ENCODE peak calls at places on chromosomes 2 and 18, in ten cellular contexts. X, U, Y, Z, J, T, Q, G, A and D are unnamed samples.

GRCh38 chr2:95234806-95235205 is 27.5 kb downstream of the ZNF892 start:
- DNase-seq in T (no peak), U (no peak), G (no peak), Y (no peak), J (no peak), Z (no peak), A (no peak), X (no peak), Q (no peak), D (no peak)

GRCh38 chr2:236752111-236752510 is 182.5 kb downstream of the ACKR3 start:
- DNase-seq in G (no peak), Y (no peak), X (no peak), Z (no peak), Q (no peak), U (no peak), A (no peak), T (no peak), J (no peak), D (no peak)

GRCh38 chr2:159094173-159094737 is 125.8 kb downstream of the TANC1 start:
- DNase-seq in X (peak; percentile 20), J (no peak), G (peak; percentile 79), Y (peak; percentile 68), T (no peak), U (no peak), A (peak; percentile 18), Z (no peak), Q (no peak), D (peak; percentile 89)

GRCh38 chr18:25121442-25121841 is 230.5 kb downstream of the ZNF521 start:
- DNase-seq in X (no peak), Q (no peak), A (no peak), Y (no peak), Z (no peak), G (no peak), U (no peak), T (no peak), J (peak; percentile 10), D (no peak)

GRCh38 chr2:181309161-181309560 is 148.0 kb upstream of the ITGA4 start:
- DNase-seq in T (no peak), G (no peak), Z (no peak), Q (no peak), A (no peak), J (no peak), U (no peak), X (no peak), Y (no peak), D (no peak)

GRCh38 chr2:215749092-215749957 is 264.0 kb downstream of the MREG start:
- DNase-seq in T (no peak), X (peak; percentile 35), U (peak; percentile 91), J (no peak), G (no peak), A (peak; percentile 70), Q (no peak), Z (no peak), Y (peak; percentile 64), D (peak; percentile 10)

GRCh38 chr2:110832740-110833139 is 100.4 kb downstream of the ACOXL start:
- DNase-seq in A (no peak), Z (no peak), X (no peak), T (no peak), Y (no peak), Q (no peak), U (no peak), G (no peak), J (no peak), D (no peak)

GRCh38 chr2:84454581-84454980 is 4.5 kb downstream of the SUCLG1 start:
- DNase-seq in Z (no peak), T (no peak), X (no peak), Q (no peak), J (no peak), A (no peak), Y (no peak), U (no peak), G (no peak), D (no peak)

GRCh38 chr2:180077295-180077906 is 70.3 kb upstream of the CWC22 start:
- DNase-seq in Z (peak; percentile 17), X (peak; percentile 8), U (peak; percentile 5), J (peak; percentile 6), A (no peak), T (no peak), Y (peak; percentile 22), G (peak; percentile 4), Q (no peak), D (no peak)

GRCh38 chr2:133568172-133568571 is at the start of gene NCKAP5:
- DNase-seq in J (no peak), A (no peak), T (no peak), Z (peak; percentile 13), G (no peak), X (peak; percentile 81), U (no peak), Y (peak; percentile 82), Q (no peak), D (peak; percentile 39)

GRCh38 chr18:57004366-57005121 is 142.3 kb upstream of the BOD1L2 start:
- DNase-seq in A (no peak), U (peak; percentile 27), Z (no peak), G (peak; percentile 16), T (peak; percentile 80), Y (peak; percentile 76), X (peak; percentile 31), J (no peak), Q (no peak), D (no peak)

GRCh38 chr2:161138429-161138828 is 21.8 kb upstream of the TANK start:
- DNase-seq in X (no peak), Z (no peak), T (peak; percentile 60), Y (no peak), A (no peak), J (no peak), U (no peak), G (no peak), Q (peak; percentile 29), D (no peak)

GRCh38 chr2:26173596-26174482 is 951 bp downstream of the GAREM2 start:
- DNase-seq in G (no peak), Y (no peak), T (no peak), X (no peak), Z (no peak), A (no peak), Q (no peak), U (no peak), J (peak; percentile 89), D (no peak)
- H3K4me3 ChIP-seq in G (no peak overlapping the region), Y (no peak overlapping the region), T (no peak overlapping the region), X (peak overlapping the region; percentile 33), Z (peak overlapping the region; percentile 35), A (peak overlapping the region; percentile 62), Q (no peak overlapping the region), U (peak overlapping the region; percentile 76), J (peak overlapping the region; percentile 75), D (peak overlapping the region; percentile 40)

DNA sequence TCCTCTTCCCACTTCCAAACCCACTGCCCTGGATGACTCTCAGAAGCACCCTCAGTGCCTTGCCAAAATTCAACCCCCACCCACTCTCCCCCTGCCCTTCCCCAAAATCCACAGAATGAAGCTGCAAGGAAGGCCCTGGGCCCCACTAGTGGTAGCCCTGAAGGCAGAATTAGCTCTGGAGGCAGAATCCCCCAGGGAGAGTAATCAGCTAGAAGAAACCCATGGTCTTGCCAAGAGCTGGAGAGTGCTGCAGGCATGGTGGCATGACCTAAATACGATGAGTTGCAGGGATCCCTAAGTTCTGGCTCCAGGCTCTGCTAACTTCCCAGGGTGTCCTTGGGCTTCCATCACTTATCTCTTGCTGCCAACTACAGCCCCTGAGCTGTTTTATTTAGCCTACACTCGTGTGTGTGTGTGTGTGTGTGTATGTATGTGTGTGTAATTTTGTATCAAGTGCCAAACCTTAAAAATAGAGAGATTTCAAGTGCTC is 7.9 kb downstream of the GAD1 start:
- DNase-seq in Z (no peak), T (no peak), U (no peak), A (no peak), Y (no peak), X (no peak), G (no peak), Q (no peak), J (peak; percentile 15), D (peak; percentile 26)
- H3K27me3 ChIP-seq in Z (peaks cover 81% of the 10 kb centered on the region), T (peaks cover 35% of the 10 kb centered on the region), U (peaks cover 36% of the 10 kb centered on the region), A (no peaks in the 10 kb centered on the region), Y (peaks cover 62% of the 10 kb centered on the region), X (peaks cover 90% of the 10 kb centered on the region), G (peaks cover 47% of the 10 kb centered on the region), Q (peaks cover 28% of the 10 kb centered on the region), J (peaks cover 76% of the 10 kb centered on the region), D (peaks cover 2% of the 10 kb centered on the region)

GRCh38 chr2:127665267-127665893 is 9.9 kb downstream of the LIMS2 start:
- DNase-seq in T (no peak), X (no peak), A (no peak), G (no peak), Y (no peak), U (no peak), J (peak; percentile 35), Q (no peak), Z (no peak), D (no peak)

GRCh38 chr2:127663566-127664064 is 11.7 kb downstream of the LIMS2 start:
- DNase-seq in J (no peak), U (no peak), Z (no peak), A (no peak), T (no peak), Y (no peak), Q (no peak), G (no peak), X (no peak), D (no peak)

GRCh38 chr2:127662937-127663565 is 12.3 kb downstream of the LIMS2 start:
- DNase-seq in T (no peak), Y (no peak), A (no peak), J (no peak), U (no peak), Q (no peak), X (no peak), G (no peak), Z (no peak), D (no peak)

GRCh38 chr2:127664895-127665225 is 10.5 kb downstream of the LIMS2 start:
- DNase-seq in G (no peak), U (no peak), A (no peak), Q (no peak), J (no peak), X (no peak), Y (no peak), T (no peak), Z (no peak), D (no peak)

DNA sequence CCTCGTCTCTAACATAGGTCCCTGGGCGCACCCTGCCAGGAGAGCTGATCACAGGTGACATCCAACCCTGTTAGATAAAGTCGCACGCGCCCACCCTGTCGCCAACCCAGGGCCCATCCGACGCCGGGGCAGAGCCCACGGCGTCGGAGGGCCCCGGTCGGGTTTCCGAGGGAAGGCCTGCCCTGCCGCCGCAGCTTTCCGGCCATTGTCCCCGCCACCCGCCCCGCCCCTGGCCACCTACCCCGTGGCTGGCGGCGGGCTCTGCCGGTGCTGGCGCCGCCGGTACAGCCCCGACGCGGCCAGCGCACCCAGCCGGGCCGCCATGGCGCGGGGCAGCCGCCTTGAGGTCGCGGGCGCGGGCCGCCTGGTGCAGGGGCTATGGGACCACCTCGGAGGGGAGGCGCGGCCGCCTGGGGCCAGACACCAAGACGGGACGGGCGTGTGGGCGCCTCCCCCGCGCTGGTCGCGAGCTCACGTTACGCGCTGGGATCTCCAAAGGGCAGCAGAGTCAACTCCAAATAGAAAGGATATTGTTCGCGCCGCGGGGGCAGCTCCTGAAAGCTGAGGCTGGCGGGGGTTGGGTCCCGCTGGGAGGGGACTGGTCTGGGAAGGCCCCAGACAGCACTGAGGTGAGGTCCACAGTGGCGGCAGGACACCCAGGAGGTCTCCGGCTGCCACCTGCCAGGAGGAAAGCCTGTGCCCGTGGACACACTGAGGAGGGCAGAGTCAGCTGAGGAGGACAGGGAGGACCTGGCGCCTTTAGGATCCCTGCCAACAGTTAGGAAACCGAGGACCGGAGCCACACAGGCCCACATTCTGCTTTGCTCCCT is 11.1 kb downstream of the LIMS2 start:
- DNase-seq in X (no peak), T (no peak), U (no peak), J (peak; percentile 88), G (no peak), Z (no peak), A (no peak), Q (no peak), Y (no peak), D (no peak)
- H3K4me3 ChIP-seq in X (no peak overlapping the region), T (no peak overlapping the region), U (no peak overlapping the region), J (peak overlapping the region; percentile 24), G (peak overlapping the region; percentile 14), Z (no peak overlapping the region), A (peak overlapping the region; percentile 58), Q (no peak overlapping the region), Y (peak overlapping the region; percentile 11), D (no peak overlapping the region)

GRCh38 chr2:102522169-102522568 is 49.1 kb downstream of the SLC9A4 start:
- DNase-seq in Q (no peak), G (no peak), A (no peak), Z (no peak), U (no peak), J (no peak), T (no peak), X (no peak), Y (no peak), D (no peak)
- H3K27me3 ChIP-seq in Q (no peaks in the 10 kb centered on the region), G (peaks cover 2% of the 10 kb centered on the region), A (no peaks in the 10 kb centered on the region), Z (peaks cover 10% of the 10 kb centered on the region), U (no peaks in the 10 kb centered on the region), J (no peaks in the 10 kb centered on the region), T (peaks cover 4% of the 10 kb centered on the region), X (no peaks in the 10 kb centered on the region), Y (peaks cover 6% of the 10 kb centered on the region), D (no peaks in the 10 kb centered on the region)